ENCODE peak calls at places on chromosomes 3 and 15, in seven cellular contexts. B is NB4, K is foreskin fibroblast, U is kidney, A is upper lobe of left lung, C is fibroblast of pulmonary artery, H is B cell. N is an unnamed sample.

GRCh38 chr3:58564456-58565160 is 12.6 kb downstream of the FAM107A start:
- DNase-seq in B (no peak), K (peak), U (peak), A (no peak), C (peak), H (no peak), N (no peak)

GRCh38 chr3:23583980-23584736 is 221.6 kb upstream of the UBE2E1 start:
- DNase-seq in B (no peak), K (no peak), U (no peak), A (no peak), C (no peak), H (no peak), N (no peak)

GRCh38 chr15:89472785-89473256 is 23.6 kb downstream of the RHCG start:
- DNase-seq in B (peak), K (peak), U (peak), A (peak), C (peak), H (peak), N (peak)

GRCh38 chr3:101850327-101851048 is 1.2 kb downstream of the NFKBIZ start:
- DNase-seq in B (peak), K (no peak), U (no peak), A (no peak), C (peak), H (peak), N (no peak)

GRCh38 chr15:39558421-39558820 is 22.5 kb upstream of the THBS1 start:
- DNase-seq in B (no peak), K (no peak), U (no peak), A (no peak), C (no peak), H (no peak), N (no peak)

GRCh38 chr3:106913111-106913698 is 464.0 kb upstream of the CCDC54 start:
- DNase-seq in B (no peak), K (peak), U (no peak), A (peak), C (peak), H (no peak), N (no peak)

GRCh38 chr15:69957175-69957574 is 140.5 kb downstream of the TLE3 start:
- DNase-seq in B (peak), K (no peak), U (no peak), A (no peak), C (no peak), H (no peak), N (no peak)

GRCh38 chr3:11452988-11453847 is 181.0 kb downstream of the ATG7 start:
- DNase-seq in B (peak), K (peak), U (no peak), A (no peak), C (peak), H (no peak), N (no peak)

GRCh38 chr3:171654809-171655208 is 155.5 kb downstream of the PLD1 start:
- DNase-seq in B (no peak), K (peak), U (peak), A (no peak), C (peak), H (no peak), N (no peak)

GRCh38 chr15:80876034-80876433 is 96.9 kb downstream of the CEMIP start:
- DNase-seq in B (no peak), K (no peak), U (no peak), A (no peak), C (peak), H (no peak), N (no peak)

GRCh38 chr3:159250961-159251360 is 449.1 kb downstream of the MFSD1 start:
- DNase-seq in B (no peak), K (no peak), U (no peak), A (no peak), C (no peak), H (no peak), N (no peak)

GRCh38 chr3:133979553-133979952 is 50.2 kb downstream of the SLCO2A1 start:
- DNase-seq in B (peak), K (no peak), U (no peak), A (no peak), C (peak), H (no peak), N (no peak)

GRCh38 chr15:99291643-99292042 is 40.4 kb downstream of the LRRC28 start:
- DNase-seq in B (no peak), K (no peak), U (no peak), A (no peak), C (no peak), H (no peak), N (no peak)

GRCh38 chr15:31216210-31216911 is 110.3 kb upstream of the KLF13 start:
- DNase-seq in B (peak), K (peak), U (peak), A (peak), C (peak), H (peak), N (peak)

GRCh38 chr3:94460914-94461313 is 398.1 kb downstream of the NSUN3 start:
- DNase-seq in B (no peak), K (no peak), U (no peak), A (no peak), C (peak), H (no peak), N (no peak)

GRCh38 chr15:64792282-64792681 is 16.9 kb upstream of the RBPMS2 start:
- DNase-seq in B (no peak), K (no peak), U (no peak), A (no peak), C (no peak), H (no peak), N (no peak)

GRCh38 chr3:11434697-11435096 is 162.5 kb downstream of the ATG7 start:
- DNase-seq in B (no peak), K (no peak), U (no peak), A (no peak), C (peak), H (no peak), N (no peak)

GRCh38 chr3:150308481-150308918 is 99.6 kb upstream of the TSC22D2 start:
- DNase-seq in B (no peak), K (no peak), U (no peak), A (no peak), C (no peak), H (no peak), N (no peak)

GRCh38 chr15:85582076-85582718 is 201.8 kb downstream of the AKAP13 start:
- DNase-seq in B (no peak), K (peak), U (no peak), A (no peak), C (peak), H (peak), N (peak)

GRCh38 chr3:89180334-89180733 is 72.9 kb downstream of the EPHA3 start:
- DNase-seq in B (no peak), K (no peak), U (no peak), A (no peak), C (no peak), H (no peak), N (no peak)

GRCh38 chr3:116474356-116475200 is 29.3 kb upstream of the LSAMP start:
- DNase-seq in B (no peak), K (no peak), U (no peak), A (no peak), C (no peak), H (no peak), N (no peak)

GRCh38 chr3:196951371-196951770 is 9.0 kb upstream of the NCBP2 start:
- DNase-seq in B (no peak), K (no peak), U (no peak), A (no peak), C (no peak), H (no peak), N (no peak)

GRCh38 chr3:52530918-52531635 is 2.6 kb downstream of the NT5DC2 start:
- DNase-seq in B (no peak), K (no peak), U (peak), A (no peak), C (no peak), H (peak), N (no peak)

GRCh38 chr15:67176195-67176971 is 78.1 kb downstream of the AAGAB start:
- DNase-seq in B (no peak), K (no peak), U (no peak), A (no peak), C (no peak), H (no peak), N (no peak)

GRCh38 chr15:93066834-93067648 is 22.0 kb downstream of the RGMA start:
- DNase-seq in B (no peak), K (no peak), U (no peak), A (peak), C (no peak), H (no peak), N (no peak)

GRCh38 chr15:92166029-92166428 is 227.7 kb upstream of the ST8SIA2 start:
- DNase-seq in B (no peak), K (no peak), U (no peak), A (no peak), C (no peak), H (no peak), N (no peak)

DNA sequence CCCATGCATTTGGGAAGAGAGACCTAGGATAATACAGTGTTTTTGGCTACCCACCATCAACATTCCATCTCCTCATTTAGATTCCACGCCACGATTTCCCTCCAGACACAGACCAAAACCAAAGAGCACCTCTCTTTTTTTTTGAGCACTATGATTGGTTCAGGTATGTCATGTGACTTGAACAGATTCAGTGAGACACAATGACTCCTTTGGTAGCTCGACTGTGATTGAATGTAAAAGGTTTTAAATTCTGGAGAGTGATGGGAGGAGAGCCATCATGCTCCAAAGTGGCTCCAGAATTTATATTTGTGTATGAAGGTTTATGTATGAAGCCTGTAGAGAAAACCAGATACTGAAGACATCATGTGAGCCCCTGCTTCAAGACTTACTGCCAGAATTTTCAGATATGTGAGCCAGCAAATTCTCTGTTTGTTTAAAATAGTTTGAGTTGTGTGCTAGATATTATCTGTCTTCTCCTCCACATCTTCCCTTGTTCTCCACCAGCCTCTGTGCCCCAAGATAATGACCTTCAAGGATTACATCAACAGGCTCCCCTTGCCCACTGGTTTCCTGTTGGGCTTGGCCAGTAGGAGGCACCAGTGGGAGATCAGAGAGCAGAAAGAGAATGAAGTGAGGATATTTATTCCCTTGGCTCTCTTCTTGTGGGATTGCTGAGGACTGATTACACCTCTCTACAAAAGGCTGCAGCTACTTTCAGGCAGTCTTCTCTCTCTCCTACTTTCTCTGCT is 12.5 kb downstream of the MYD88 start:
- DNase-seq in B (peak), K (no peak), U (no peak), A (no peak), C (no peak), H (no peak), N (no peak)
- TF ChIP-seq CTCF in B (peak), K (peak), U (no peak), A (no peak), C (peak), H (no peak), N (peak)

GRCh38 chr15:78620021-78620838 is 566 bp downstream of the CHRNA3 start:
- DNase-seq in B (no peak), K (no peak), U (no peak), A (peak), C (no peak), H (peak), N (no peak)
- TF ChIP-seq CTCF in B (no peak), K (peak), U (no peak), A (no peak), C (peak), H (no peak), N (no peak)

GRCh38 chr3:95725770-95726169 is 1088.6 kb upstream of the EPHA6 start:
- DNase-seq in B (no peak), K (no peak), U (no peak), A (no peak), C (no peak), H (no peak), N (no peak)

GRCh38 chr3:95731753-95732152 is 1082.6 kb upstream of the EPHA6 start:
- DNase-seq in B (no peak), K (no peak), U (no peak), A (no peak), C (no peak), H (no peak), N (no peak)
- TF ChIP-seq CTCF in B (no peak), K (no peak), U (no peak), A (no peak), C (no peak), H (no peak), N (no peak)

GRCh38 chr3:5305681-5305983 is 118.1 kb downstream of the EDEM1 start:
- DNase-seq in B (no peak), K (no peak), U (no peak), A (no peak), C (no peak), H (no peak), N (no peak)
- TF ChIP-seq CTCF in B (no peak), K (no peak), U (no peak), A (no peak), C (no peak), H (peak), N (no peak)